ENCODE peak calls at places on chromosomes 4 and X, in seven cellular contexts. R, N, S, J, V, I and T are unnamed samples.

GRCh38 chr4:102761478-102761790 is 666 bp upstream of the MANBA start:
- DNase-seq in R (no peak), N (peak), S (no peak), J (peak), V (no peak), I (no peak), T (no peak)

GRCh38 chr4:113603926-113604325 is 157.6 kb downstream of the CAMK2D start:
- DNase-seq in R (no peak), N (no peak), S (no peak), J (no peak), V (no peak), I (peak), T (no peak)

GRCh38 chr4:120874792-120875774 is 47.4 kb downstream of the PRDM5 start:
- DNase-seq in R (no peak), N (no peak), S (no peak), J (no peak), V (no peak), I (no peak), T (no peak)

GRCh38 chrX:151359931-151360871 is 36.8 kb upstream of the VMA21 start:
- DNase-seq in R (peak), N (peak), S (peak), J (no peak), V (peak), I (peak), T (peak)

GRCh38 chr4:23484689-23485088 is 405.2 kb downstream of the PPARGC1A start:
- DNase-seq in R (no peak), N (no peak), S (no peak), J (no peak), V (no peak), I (peak), T (no peak)

GRCh38 chrX:1589356-1590130 is 1.9 kb upstream of the AKAP17A start:
- DNase-seq in R (no peak), N (no peak), S (no peak), J (no peak), V (no peak), I (no peak), T (no peak)

GRCh38 chr4:1209821-1210220 is 37.4 kb upstream of the SPON2 start:
- DNase-seq in R (peak), N (peak), S (peak), J (peak), V (peak), I (peak), T (peak)

GRCh38 chr4:773214-773613 is 52.7 kb downstream of the CPLX1 start:
- DNase-seq in R (peak), N (no peak), S (no peak), J (no peak), V (no peak), I (no peak), T (no peak)

GRCh38 chr4:88327669-88328068 is 43.3 kb upstream of the PPM1K start:
- DNase-seq in R (no peak), N (no peak), S (no peak), J (no peak), V (no peak), I (no peak), T (no peak)

GRCh38 chrX:31993635-31994034 is 921.8 kb upstream of the FTHL17 start:
- DNase-seq in R (no peak), N (no peak), S (no peak), J (no peak), V (no peak), I (no peak), T (no peak)

GRCh38 chr4:141768954-141769353 is 132.6 kb downstream of the IL15 start:
- DNase-seq in R (no peak), N (no peak), S (no peak), J (no peak), V (no peak), I (peak), T (no peak)

GRCh38 chrX:50579955-50580354 is 109.3 kb upstream of the DGKK start:
- DNase-seq in R (no peak), N (no peak), S (no peak), J (peak), V (peak), I (peak), T (no peak)

GRCh38 chr4:22339491-22339890 is 176.4 kb downstream of the ADGRA3 start:
- DNase-seq in R (no peak), N (no peak), S (no peak), J (no peak), V (no peak), I (no peak), T (no peak)

GRCh38 chr4:41369680-41370079 is 113.0 kb downstream of the UCHL1 start:
- DNase-seq in R (no peak), N (no peak), S (no peak), J (no peak), V (peak), I (peak), T (no peak)

GRCh38 chr4:87427518-87427868 is 5.1 kb downstream of the NUDT9 start:
- DNase-seq in R (no peak), N (no peak), S (no peak), J (no peak), V (no peak), I (no peak), T (no peak)

GRCh38 chrX:39516399-39516798 is 581.4 kb downstream of the BCOR start:
- DNase-seq in R (no peak), N (no peak), S (peak), J (no peak), V (no peak), I (no peak), T (no peak)

GRCh38 chrX:49915352-49916222 is 6.8 kb upstream of the CLCN5 start:
- DNase-seq in R (no peak), N (no peak), S (no peak), J (peak), V (peak), I (peak), T (peak)

GRCh38 chr4:140640150-140640748 is 71.5 kb upstream of the UCP1 start:
- DNase-seq in R (no peak), N (no peak), S (no peak), J (no peak), V (no peak), I (no peak), T (no peak)

GRCh38 chrX:12974797-12975669 is at the start of gene TMSB4X:
- DNase-seq in R (peak), N (peak), S (peak), J (peak), V (peak), I (peak), T (peak)

GRCh38 chr4:1559896-1560650 is 124.0 kb downstream of the FAM53A start:
- DNase-seq in R (no peak), N (no peak), S (peak), J (no peak), V (no peak), I (no peak), T (no peak)

GRCh38 chrX:36198575-36198974 is 279.0 kb downstream of the CFAP47 start:
- DNase-seq in R (no peak), N (no peak), S (no peak), J (no peak), V (no peak), I (no peak), T (no peak)

GRCh38 chrX:151174581-151175282 is 1.7 kb upstream of the GPR50 start:
- DNase-seq in R (no peak), N (no peak), S (no peak), J (no peak), V (no peak), I (no peak), T (no peak)

GRCh38 chr4:112060212-112060611 is 85.0 kb upstream of the FAM241A start:
- DNase-seq in R (no peak), N (no peak), S (no peak), J (no peak), V (no peak), I (peak), T (no peak)

GRCh38 chr4:180134116-180134866 is 2108.9 kb upstream of the TENM3 start:
- DNase-seq in R (no peak), N (no peak), S (no peak), J (peak), V (no peak), I (no peak), T (no peak)

GRCh38 chr4:39029752-39030694 is 2.2 kb downstream of the TMEM156 start:
- DNase-seq in R (no peak), N (no peak), S (no peak), J (no peak), V (no peak), I (no peak), T (no peak)

GRCh38 chr4:39032218-39033085 is at the start of gene TMEM156:
- DNase-seq in R (no peak), N (no peak), S (no peak), J (no peak), V (no peak), I (peak), T (no peak)

GRCh38 chr4:39025552-39026085 is 6.6 kb downstream of the TMEM156 start:
- DNase-seq in R (no peak), N (no peak), S (no peak), J (no peak), V (no peak), I (peak), T (no peak)

GRCh38 chr4:39026096-39026495 is 6.1 kb downstream of the TMEM156 start:
- DNase-seq in R (no peak), N (no peak), S (no peak), J (no peak), V (no peak), I (no peak), T (no peak)

GRCh38 chr4:39030726-39031125 is 1.5 kb downstream of the TMEM156 start:
- DNase-seq in R (no peak), N (no peak), S (no peak), J (no peak), V (no peak), I (no peak), T (no peak)
- TF ChIP-seq CTCF in R (no peak), N (no peak), S (no peak), J (no peak), V (no peak), I (no peak), T (no peak)

GRCh38 chrX:2690856-2691542 is at the start of gene CD99:
- DNase-seq in R (peak), N (peak), S (peak), J (peak), V (peak), I (peak), T (peak)
- TF ChIP-seq POLR2A in R (peak), N (peak), S (peak), J (peak), V (no peak), I (peak), T (no peak)

GRCh38 chrX:24376403-24376802 is 16.0 kb downstream of the SUPT20HL1 start:
- DNase-seq in R (no peak), N (no peak), S (no peak), J (no peak), V (no peak), I (no peak), T (no peak)

GRCh38 chrX:24375732-24376131 is 15.3 kb downstream of the SUPT20HL1 start:
- DNase-seq in R (no peak), N (no peak), S (no peak), J (no peak), V (no peak), I (no peak), T (no peak)

GRCh38 chrX:24378706-24379105 is 18.3 kb downstream of the SUPT20HL1 start:
- DNase-seq in R (no peak), N (no peak), S (no peak), J (no peak), V (no peak), I (no peak), T (no peak)

GRCh38 chrX:24377195-24377594 is 16.8 kb downstream of the SUPT20HL1 start:
- DNase-seq in R (no peak), N (no peak), S (no peak), J (no peak), V (no peak), I (no peak), T (no peak)

DNA sequence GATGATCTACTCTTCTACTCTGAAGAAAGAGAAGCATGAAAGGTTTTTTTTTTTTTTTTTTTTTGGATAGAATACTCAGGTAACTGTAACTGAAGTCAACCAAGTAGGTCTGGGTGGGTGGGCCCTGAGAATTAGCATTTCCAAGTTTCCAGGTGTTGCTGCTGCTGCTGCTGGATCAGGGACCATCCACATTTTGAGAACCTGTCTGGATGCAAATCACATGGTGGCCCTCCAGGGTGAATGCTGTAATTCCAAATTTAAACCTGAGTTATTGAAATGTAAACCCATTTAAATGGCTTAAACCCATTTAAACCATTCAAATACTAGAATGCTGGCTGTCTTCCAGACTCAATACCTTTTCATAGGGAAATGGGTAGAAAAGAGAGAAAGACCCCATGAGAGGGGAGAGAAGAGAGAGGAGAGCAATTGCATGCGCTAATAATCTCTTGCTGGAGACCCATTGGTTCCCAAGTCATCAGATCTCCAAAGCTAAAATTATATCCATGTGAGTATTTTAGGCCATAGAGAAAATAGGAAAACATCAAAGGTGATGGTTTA is 17.6 kb downstream of the SUPT20HL1 start:
- DNase-seq in R (no peak), N (no peak), S (no peak), J (no peak), V (no peak), I (no peak), T (no peak)
- H3K4me3 ChIP-seq in R (no peak), N (no peak), S (no peak), J (no peak), V (no peak), I (no peak), T (no peak)

GRCh38 chr4:124486423-124486822 is 226.1 kb downstream of the ANKRD50 start:
- DNase-seq in R (no peak), N (no peak), S (no peak), J (no peak), V (no peak), I (no peak), T (no peak)
- TF ChIP-seq CTCF in R (no peak), N (no peak), S (no peak), J (no peak), V (no peak), I (no peak), T (no peak)

GRCh38 chr4:26856906-26857277 is 3.7 kb upstream of the STIM2 start:
- DNase-seq in R (no peak), N (no peak), S (no peak), J (no peak), V (no peak), I (peak), T (no peak)

GRCh38 chr4:26858035-26858918 is 2.4 kb upstream of the STIM2 start:
- DNase-seq in R (no peak), N (no peak), S (no peak), J (no peak), V (no peak), I (no peak), T (no peak)

GRCh38 chr4:26859762-26860156 is 882 bp upstream of the STIM2 start:
- DNase-seq in R (no peak), N (no peak), S (no peak), J (no peak), V (no peak), I (no peak), T (no peak)

GRCh38 chr4:26858947-26859401 is 1.7 kb upstream of the STIM2 start:
- DNase-seq in R (no peak), N (no peak), S (no peak), J (no peak), V (no peak), I (no peak), T (no peak)

DNA sequence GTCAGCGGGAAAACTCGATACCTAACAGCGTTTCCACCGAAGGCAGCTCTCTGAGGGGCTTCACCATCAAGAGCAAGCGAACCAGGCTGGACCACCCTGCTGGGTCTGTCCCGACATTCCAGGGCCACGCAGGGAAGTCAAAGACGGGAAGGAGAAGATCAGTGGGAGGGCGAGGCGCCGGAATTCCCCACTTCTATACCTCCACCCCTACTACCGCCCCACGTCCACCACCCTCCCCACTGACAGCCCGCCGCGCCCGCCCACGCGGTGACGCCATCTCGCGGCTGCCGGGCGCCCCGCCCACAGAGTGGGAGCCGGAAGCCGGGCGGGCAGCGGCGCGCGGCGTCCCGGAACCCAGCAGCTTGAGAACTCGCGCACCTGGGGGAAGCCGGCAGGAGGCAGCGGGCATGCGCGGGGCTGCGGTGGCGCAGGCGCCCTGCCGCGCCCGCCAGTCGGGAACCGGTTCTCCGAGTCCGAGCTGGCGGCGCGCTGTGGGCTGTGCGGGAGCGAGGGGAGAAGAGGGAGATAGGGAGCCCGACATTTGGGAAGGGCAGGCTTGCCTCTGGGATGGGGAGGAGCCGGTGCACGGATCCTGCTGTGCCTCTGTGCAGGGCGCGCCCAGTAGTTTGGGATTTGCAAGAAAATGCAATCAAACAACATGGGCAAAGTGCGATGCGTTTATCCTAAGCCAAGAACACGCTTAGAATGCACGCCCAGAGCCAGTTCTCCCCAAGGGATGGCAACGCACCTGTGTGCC is 3.2 kb upstream of the STIM2 start:
- DNase-seq in R (peak), N (peak), S (peak), J (peak), V (peak), I (peak), T (peak)
- TF ChIP-seq POLR2A in R (peak), N (peak), S (peak), J (peak), V (no peak), I (peak), T (peak)

GRCh38 chr4:7963691-7964090 is 24.0 kb upstream of the AFAP1 start:
- DNase-seq in R (no peak), N (no peak), S (no peak), J (no peak), V (no peak), I (no peak), T (no peak)

GRCh38 chr4:7966281-7967062 is 26.8 kb upstream of the AFAP1 start:
- DNase-seq in R (no peak), N (no peak), S (peak), J (no peak), V (no peak), I (no peak), T (no peak)

GRCh38 chr4:7964459-7964858 is 24.8 kb upstream of the AFAP1 start:
- DNase-seq in R (no peak), N (no peak), S (no peak), J (no peak), V (no peak), I (no peak), T (no peak)

GRCh38 chr4:7967063-7967440 is 27.4 kb upstream of the AFAP1 start:
- DNase-seq in R (no peak), N (no peak), S (no peak), J (no peak), V (no peak), I (no peak), T (no peak)

GRCh38 chr4:7964890-7965662 is 25.4 kb upstream of the AFAP1 start:
- DNase-seq in R (no peak), N (no peak), S (peak), J (no peak), V (no peak), I (peak), T (peak)
- H3K4me3 ChIP-seq in R (no peak), N (no peak), S (no peak), J (no peak), V (no peak), I (no peak), T (no peak)

GRCh38 chr4:12679217-12679616 is 804.9 kb downstream of the RAB28 start:
- DNase-seq in R (no peak), N (no peak), S (no peak), J (no peak), V (no peak), I (no peak), T (no peak)
- TF ChIP-seq CTCF in R (no peak), N (no peak), S (no peak), J (no peak), V (no peak), I (no peak), T (no peak)

GRCh38 chrX:23643020-23643419 is 24.3 kb upstream of the PRDX4 start:
- DNase-seq in R (no peak), N (no peak), S (no peak), J (no peak), V (no peak), I (no peak), T (no peak)

GRCh38 chrX:23644744-23645143 is 22.5 kb upstream of the PRDX4 start:
- DNase-seq in R (no peak), N (peak), S (no peak), J (no peak), V (no peak), I (no peak), T (no peak)
- TF ChIP-seq POLR2A in R (no peak), N (no peak), S (no peak), J (no peak), V (no peak), I (no peak), T (no peak)